ENCODE peak calls at places on chromosome 22, in six cellular contexts. P is uterus, L is fibroblast of lung, Z is HFF-Myc, H is cardiac fibroblast, K is neuronal stem cell. T is an unnamed sample.

GRCh38 chr22:29780781-29781676 is 13.9 kb downstream of the UQCR10 start:
- DNase-seq in P (peak), L (peak), Z (no peak), H (peak), K (no peak), T (peak)

GRCh38 chr22:26362471-26362870 is 66.6 kb upstream of the ASPHD2 start:
- DNase-seq in P (no peak), L (peak), Z (no peak), H (peak), K (no peak), T (peak)

GRCh38 chr22:17968126-17968525 is 56.2 kb downstream of the MICAL3 start:
- DNase-seq in P (no peak), L (no peak), Z (no peak), H (no peak), K (no peak), T (no peak)

GRCh38 chr22:29062286-29062949 is 787 bp upstream of the C22orf31 start:
- DNase-seq in P (no peak), L (peak), Z (no peak), H (peak), K (no peak), T (peak)

GRCh38 chr22:23251445-23252093 is 71.3 kb downstream of the BCR start:
- DNase-seq in P (no peak), L (peak), Z (peak), H (no peak), K (no peak), T (peak)

GRCh38 chr22:32823024-32823730 is 21.7 kb downstream of the TIMP3 start:
- DNase-seq in P (no peak), L (peak), Z (no peak), H (peak), K (no peak), T (peak)

GRCh38 chr22:19463491-19464469 is 15.2 kb downstream of the UFD1 start:
- DNase-seq in P (no peak), L (peak), Z (peak), H (no peak), K (no peak), T (peak)

GRCh38 chr22:46433318-46433717 is 97.8 kb downstream of the TRMU start:
- DNase-seq in P (no peak), L (no peak), Z (no peak), H (no peak), K (no peak), T (no peak)

GRCh38 chr22:44398791-44399190 is 86.0 kb upstream of the SHISAL1 start:
- DNase-seq in P (peak), L (no peak), Z (no peak), H (no peak), K (no peak), T (no peak)

GRCh38 chr22:26564672-26565071 is 25.3 kb downstream of the TPST2 start:
- DNase-seq in P (no peak), L (no peak), Z (no peak), H (no peak), K (no peak), T (no peak)

GRCh38 chr22:17586831-17587440 is 23.6 kb downstream of the SLC25A18 start:
- DNase-seq in P (no peak), L (no peak), Z (no peak), H (no peak), K (no peak), T (no peak)

GRCh38 chr22:37485006-37485713 is 1.0 kb downstream of the MFNG start:
- DNase-seq in P (no peak), L (no peak), Z (no peak), H (no peak), K (no peak), T (no peak)
- H3K4me3 ChIP-seq in P (peak), L (no peak), Z (no peak), H (no peak), K (no peak), T (no peak)

GRCh38 chr22:48444320-48445112 is 1383.2 kb downstream of the BRD1 start:
- DNase-seq in P (no peak), L (peak), Z (no peak), H (no peak), K (no peak), T (no peak)
- H3K4me3 ChIP-seq in P (no peak), L (no peak), Z (no peak), H (no peak), K (no peak), T (no peak)

GRCh38 chr22:37659066-37659896 is 758 bp downstream of the PDXP start:
- DNase-seq in P (no peak), L (no peak), Z (no peak), H (no peak), K (no peak), T (no peak)

GRCh38 chr22:37662039-37662438 is 3.5 kb downstream of the PDXP start:
- DNase-seq in P (no peak), L (no peak), Z (no peak), H (no peak), K (no peak), T (no peak)

GRCh38 chr22:37660709-37661045 is 2.2 kb downstream of the PDXP start:
- DNase-seq in P (no peak), L (no peak), Z (no peak), H (no peak), K (no peak), T (no peak)

GRCh38 chr22:37659897-37660708 is 1.6 kb downstream of the PDXP start:
- DNase-seq in P (no peak), L (no peak), Z (no peak), H (no peak), K (no peak), T (no peak)

DNA sequence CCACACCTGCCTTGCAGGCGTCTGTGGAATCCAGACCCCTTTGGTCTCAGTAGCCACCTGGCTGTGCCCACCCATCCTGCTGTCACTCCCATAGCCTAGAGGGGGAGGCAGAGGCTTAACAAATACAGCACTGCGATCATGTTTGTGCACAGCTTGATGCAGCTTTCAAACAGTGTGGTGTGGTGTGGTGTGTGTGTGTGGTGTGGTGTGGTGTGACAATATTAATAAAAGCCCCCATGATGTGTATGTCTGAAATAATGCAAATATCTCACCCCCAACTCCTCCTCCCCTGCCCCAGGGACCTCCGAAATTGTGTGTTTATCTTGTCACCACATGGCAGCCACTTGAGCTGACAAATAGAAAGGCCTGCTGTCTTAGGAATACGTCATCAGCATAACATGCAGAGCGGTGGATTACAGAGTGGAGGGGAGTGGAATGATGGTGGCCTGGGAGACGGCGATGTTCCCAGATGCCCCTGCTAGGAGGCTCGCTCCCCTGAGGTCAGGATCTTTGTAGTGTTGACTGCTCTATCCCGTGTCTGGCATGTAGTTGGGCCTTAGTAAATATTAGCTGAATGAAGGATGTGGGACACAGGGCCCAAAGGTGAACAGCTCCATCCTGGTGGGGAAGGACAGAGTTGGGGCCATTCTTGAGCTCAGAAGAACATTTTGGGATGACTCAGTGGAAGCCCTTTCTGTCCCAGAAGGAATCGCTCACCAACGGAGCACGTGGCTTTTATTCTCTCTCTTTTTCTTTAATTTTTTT is 2.8 kb downstream of the PDXP start:
- DNase-seq in P (no peak), L (peak), Z (no peak), H (peak), K (no peak), T (peak)
- H3K4me3 ChIP-seq in P (no peak), L (no peak), Z (peak), H (no peak), K (no peak), T (peak)

GRCh38 chr22:37419370-37419915 is 7.8 kb downstream of the ELFN2 start:
- DNase-seq in P (no peak), L (no peak), Z (no peak), H (no peak), K (no peak), T (no peak)
- H3K4me3 ChIP-seq in P (no peak), L (no peak), Z (peak), H (no peak), K (peak), T (peak)

GRCh38 chr22:37427711-37428635 is 694 bp upstream of the ELFN2 start:
- DNase-seq in P (no peak), L (no peak), Z (no peak), H (no peak), K (no peak), T (no peak)

GRCh38 chr22:37425369-37425768 is 1.9 kb downstream of the ELFN2 start:
- DNase-seq in P (no peak), L (no peak), Z (no peak), H (no peak), K (no peak), T (no peak)

GRCh38 chr22:37427128-37427710 is at the start of gene ELFN2:
- DNase-seq in P (no peak), L (peak), Z (no peak), H (peak), K (no peak), T (no peak)

GRCh38 chr22:37426532-37427127 is 649 bp downstream of the ELFN2 start:
- DNase-seq in P (no peak), L (no peak), Z (no peak), H (no peak), K (no peak), T (no peak)

GRCh38 chr22:37425800-37426531 is 1.3 kb downstream of the ELFN2 start:
- DNase-seq in P (no peak), L (peak), Z (no peak), H (peak), K (no peak), T (peak)
- H3K4me3 ChIP-seq in P (no peak), L (no peak), Z (peak), H (peak), K (peak), T (peak)

GRCh38 chr22:42646569-42647525 is 2.3 kb downstream of the CYB5R3 start:
- DNase-seq in P (peak), L (peak), Z (no peak), H (peak), K (no peak), T (peak)

GRCh38 chr22:42645341-42645937 is 3.8 kb downstream of the CYB5R3 start:
- DNase-seq in P (no peak), L (no peak), Z (no peak), H (no peak), K (no peak), T (no peak)

GRCh38 chr22:42648017-42648367 is 1.2 kb downstream of the CYB5R3 start:
- DNase-seq in P (no peak), L (no peak), Z (no peak), H (no peak), K (no peak), T (no peak)

GRCh38 chr22:42644422-42645340 is 4.3 kb upstream of the ATP5MGL start:
- DNase-seq in P (no peak), L (peak), Z (no peak), H (peak), K (no peak), T (peak)

DNA sequence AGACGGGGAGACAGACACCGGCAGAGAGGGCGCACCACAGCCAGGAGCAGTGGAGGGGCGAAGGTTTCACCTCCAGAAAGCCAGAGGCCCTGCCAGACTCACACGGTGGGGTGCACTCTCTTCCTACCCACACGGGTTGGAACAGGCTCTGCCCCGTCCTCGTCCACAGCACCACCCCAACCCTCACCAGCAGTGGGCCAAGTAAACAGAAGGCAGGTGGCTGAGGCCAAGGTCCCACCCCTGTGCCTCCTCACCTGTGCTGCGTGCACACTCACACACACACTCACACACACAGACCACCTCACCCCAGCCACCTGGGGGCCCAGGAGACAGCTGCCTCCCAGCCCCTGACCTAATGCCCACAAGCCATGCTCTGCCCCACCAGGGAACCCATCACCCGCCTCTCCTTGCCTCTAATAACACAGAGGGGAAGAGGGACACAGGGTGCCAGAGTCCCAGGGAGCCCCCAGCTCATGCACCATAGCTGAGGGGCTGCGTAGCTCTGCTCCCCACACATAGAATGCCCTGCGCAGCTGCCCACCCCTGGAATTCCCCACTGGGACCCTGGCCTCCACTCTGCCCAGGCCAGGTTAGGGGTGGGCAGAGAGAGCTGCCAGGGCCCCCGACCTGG is 3.1 kb downstream of the CYB5R3 start:
- DNase-seq in P (no peak), L (no peak), Z (no peak), H (no peak), K (no peak), T (no peak)
- H3K4me3 ChIP-seq in P (peak), L (no peak), Z (peak), H (no peak), K (no peak), T (peak)

GRCh38 chr22:40020956-40021355 is 26.2 kb downstream of the FAM83F start:
- DNase-seq in P (no peak), L (no peak), Z (no peak), H (no peak), K (no peak), T (no peak)
- H3K4me3 ChIP-seq in P (no peak), L (no peak), Z (no peak), H (no peak), K (no peak), T (no peak)

T was measured in fibroblast of the aortic adventitia.